ENCODE peak calls at places on chromosomes 7 and 10, in four cellular contexts. M, Y, T and H are unnamed samples.

GRCh38 chr10:99996934-99997648 is 12.7 kb downstream of the DNMBP start:
- DNase-seq in M (no peak), Y (no peak), T (no peak), H (peak)

GRCh38 chr7:2629740-2630681 is 1.8 kb upstream of the TTYH3 start:
- DNase-seq in M (no peak), Y (no peak), T (no peak), H (peak)

GRCh38 chr10:21173964-21174669 is 277.0 kb upstream of the NEBL start:
- DNase-seq in M (peak), Y (peak), T (peak), H (no peak)

GRCh38 chr7:13915891-13916290 is 73.6 kb downstream of the ETV1 start:
- DNase-seq in M (no peak), Y (no peak), T (no peak), H (no peak)

GRCh38 chr10:16297652-16298051 is 139.2 kb upstream of the PTER start:
- DNase-seq in M (no peak), Y (no peak), T (no peak), H (no peak)

GRCh38 chr7:92875719-92876118 is 39.3 kb upstream of the CDK6 start:
- DNase-seq in M (no peak), Y (no peak), T (no peak), H (peak)

GRCh38 chr10:129104266-129105045 is 362.6 kb upstream of the MGMT start:
- DNase-seq in M (no peak), Y (no peak), T (peak), H (peak)

GRCh38 chr10:27223964-27224363 is 16.6 kb downstream of the ACBD5 start:
- DNase-seq in M (peak), Y (peak), T (peak), H (peak)

GRCh38 chr10:78970261-78970660 is 98.5 kb upstream of the ZMIZ1 start:
- DNase-seq in M (no peak), Y (no peak), T (no peak), H (no peak)

GRCh38 chr7:88312061-88312663 is 5.5 kb upstream of the STEAP4 start:
- DNase-seq in M (no peak), Y (no peak), T (peak), H (peak)